ENCODE peak calls at places on chromosome 11, in seven cellular contexts. B is HCT116, F is GM23338, X is HepG2, G is Panc1, L is K562, J is SK-N-SH. U is an unnamed sample.
A peak's percentile ranks its signal among the peaks of the same experiment; 100 is the strongest.

GRCh38 chr11:130601141-130601540 is 152.7 kb downstream of the ADAMTS15 start:
- DNase-seq in B (no peak), F (peak; percentile 37), J (no peak), G (no peak), L (no peak), X (no peak), U (no peak)

GRCh38 chr11:59833602-59834001 is 11.7 kb downstream of the CBLIF start:
- DNase-seq in F (no peak), L (no peak), J (no peak), X (no peak), B (no peak), G (no peak), U (no peak)

GRCh38 chr11:93700830-93701229 is 39.3 kb downstream of the CEP295 start:
- DNase-seq in X (no peak), J (no peak), F (no peak), B (no peak), G (no peak), L (no peak), U (no peak)

GRCh38 chr11:38839076-38839475 is 2241.0 kb upstream of the RAG2 start:
- DNase-seq in L (no peak), G (no peak), B (no peak), X (no peak), J (no peak), F (no peak), U (no peak)

GRCh38 chr11:14499178-14499559 is 442 bp downstream of the COPB1 start:
- DNase-seq in L (peak; percentile 54), F (peak; percentile 56), J (no peak), G (no peak), X (peak; percentile 12), B (no peak), U (no peak)

GRCh38 chr11:126414615-126415014 is 59.1 kb downstream of the ST3GAL4 start:
- DNase-seq in G (no peak), B (no peak), F (no peak), L (no peak), X (no peak), J (no peak), U (no peak)

GRCh38 chr11:17767301-17767885 is 32.8 kb downstream of the KCNC1 start:
- DNase-seq in J (no peak), F (no peak), G (no peak), X (no peak), B (no peak), L (no peak), U (no peak)

GRCh38 chr11:20201231-20201630 is 41.0 kb upstream of the DBX1 start:
- DNase-seq in X (no peak), G (no peak), J (no peak), F (peak; percentile 67), B (no peak), L (no peak), U (no peak)

DNA sequence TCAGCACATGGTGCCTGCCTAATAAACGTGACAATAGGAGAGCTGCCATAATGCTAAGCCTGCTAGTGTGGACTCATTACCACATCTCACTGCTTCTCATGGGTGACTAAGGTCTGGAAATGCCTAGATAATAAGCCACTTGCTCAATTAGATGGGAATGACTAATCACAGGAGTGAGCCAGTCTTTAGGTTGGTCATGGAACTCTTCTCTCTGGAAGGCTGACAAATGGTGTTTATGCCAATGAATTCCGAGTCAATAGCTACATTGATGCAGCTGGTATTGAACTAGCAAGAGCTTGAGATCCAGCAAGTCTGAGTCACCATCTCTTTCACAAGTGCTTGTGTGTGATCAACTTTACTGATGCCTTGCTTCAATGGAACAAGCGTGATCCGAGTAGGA is 334.9 kb downstream of the OPCML start:
- DNase-seq in L (no peak), J (no peak), F (no peak), G (no peak), B (no peak), X (no peak), U (no peak)
- TF ChIP-seq REST in L (no peak), J (no peak), F (no peak), G (no peak), B (no peak), X (no peak), U (no peak)

DNA sequence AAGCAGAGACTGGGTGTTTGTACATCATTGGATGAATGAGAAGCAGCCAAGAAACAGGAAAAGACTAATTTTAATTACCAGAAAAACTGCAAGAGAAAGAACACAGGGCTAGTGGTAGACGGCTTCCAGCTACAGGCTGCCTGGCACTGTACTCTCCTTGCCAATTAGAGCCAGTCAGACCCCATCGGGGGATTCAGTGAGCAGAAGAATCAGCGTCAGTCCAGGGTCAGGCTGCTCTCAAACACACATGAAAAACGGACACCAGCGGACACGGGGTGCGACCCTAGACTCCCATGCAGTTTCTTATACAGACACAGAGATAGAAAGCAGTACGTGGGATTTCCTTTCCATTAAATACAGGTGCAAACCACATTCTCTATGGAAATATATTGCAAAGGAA is 1.1 kb upstream of the CNTN5 start:
- DNase-seq in B (no peak), F (no peak), J (peak; percentile 4), X (no peak), L (no peak), G (no peak), U (no peak)
- H3K27me3 ChIP-seq in B (no peaks in the 10 kb centered on the region), F (peaks cover 29% of the 10 kb centered on the region), J (peaks cover 9% of the 10 kb centered on the region), X (peaks cover 2% of the 10 kb centered on the region), L (no peaks in the 10 kb centered on the region), G (peaks cover 44% of the 10 kb centered on the region), U (peaks cover 19% of the 10 kb centered on the region)

DNA sequence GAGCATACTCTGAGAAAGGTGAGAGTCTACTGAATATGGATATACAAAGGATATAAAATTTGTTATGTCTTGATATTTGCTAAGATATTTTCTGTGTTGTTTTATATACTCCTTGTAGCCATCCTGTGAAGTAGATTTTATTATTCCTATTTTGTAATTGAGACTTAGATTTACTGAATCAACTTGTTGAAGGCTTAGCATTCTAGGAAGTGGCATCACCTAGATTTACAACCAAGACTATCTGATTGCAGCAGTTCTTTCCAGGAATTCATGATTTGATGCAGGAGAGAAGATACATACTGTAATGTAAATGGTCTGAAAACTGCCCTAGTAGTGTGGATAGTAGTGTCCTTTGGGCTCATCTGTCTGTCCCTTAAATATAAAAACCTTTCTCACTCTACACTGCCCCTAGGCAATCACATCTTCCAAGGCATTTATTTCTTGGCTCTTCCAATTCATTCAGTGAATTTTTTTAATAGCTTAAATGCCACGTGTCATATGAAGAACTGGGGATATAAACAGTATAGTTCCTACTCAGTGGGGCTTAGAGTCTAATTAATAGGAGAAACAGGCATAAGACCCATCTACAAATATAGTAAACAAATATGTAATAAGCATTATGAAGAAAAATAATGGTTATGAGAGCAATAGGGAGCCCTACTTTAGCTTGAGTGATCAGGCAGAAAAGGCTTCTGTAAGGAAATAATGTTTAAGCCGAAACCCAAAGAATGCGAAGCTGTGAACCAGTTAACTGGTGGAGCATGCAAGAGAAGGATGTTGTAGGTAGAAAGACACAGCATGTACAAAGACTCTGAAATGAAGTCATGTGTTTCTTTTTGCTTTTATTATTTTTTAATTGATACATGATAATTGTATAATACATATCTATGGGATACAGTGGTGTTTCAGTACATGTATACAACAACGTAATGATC is 13.6 kb downstream of the IPO7 start:
- DNase-seq in B (no peak), J (no peak), F (no peak), L (no peak), G (no peak), X (no peak), U (no peak)
- TF ChIP-seq REST in B (no peak), J (no peak), F (no peak), L (no peak), G (no peak), X (no peak), U (no peak)

GRCh38 chr11:114274637-114275036 is 21.6 kb upstream of the NNMT start:
- DNase-seq in L (no peak), G (no peak), J (no peak), X (no peak), B (no peak), F (no peak), U (no peak)
- H3K27me3 ChIP-seq in L (peaks cover 27% of the 10 kb centered on the region), G (peaks cover 30% of the 10 kb centered on the region), J (peaks cover 56% of the 10 kb centered on the region), X (peaks cover 4% of the 10 kb centered on the region), B (peaks cover 40% of the 10 kb centered on the region), F (no peaks in the 10 kb centered on the region), U (peaks cover 21% of the 10 kb centered on the region)

DNA sequence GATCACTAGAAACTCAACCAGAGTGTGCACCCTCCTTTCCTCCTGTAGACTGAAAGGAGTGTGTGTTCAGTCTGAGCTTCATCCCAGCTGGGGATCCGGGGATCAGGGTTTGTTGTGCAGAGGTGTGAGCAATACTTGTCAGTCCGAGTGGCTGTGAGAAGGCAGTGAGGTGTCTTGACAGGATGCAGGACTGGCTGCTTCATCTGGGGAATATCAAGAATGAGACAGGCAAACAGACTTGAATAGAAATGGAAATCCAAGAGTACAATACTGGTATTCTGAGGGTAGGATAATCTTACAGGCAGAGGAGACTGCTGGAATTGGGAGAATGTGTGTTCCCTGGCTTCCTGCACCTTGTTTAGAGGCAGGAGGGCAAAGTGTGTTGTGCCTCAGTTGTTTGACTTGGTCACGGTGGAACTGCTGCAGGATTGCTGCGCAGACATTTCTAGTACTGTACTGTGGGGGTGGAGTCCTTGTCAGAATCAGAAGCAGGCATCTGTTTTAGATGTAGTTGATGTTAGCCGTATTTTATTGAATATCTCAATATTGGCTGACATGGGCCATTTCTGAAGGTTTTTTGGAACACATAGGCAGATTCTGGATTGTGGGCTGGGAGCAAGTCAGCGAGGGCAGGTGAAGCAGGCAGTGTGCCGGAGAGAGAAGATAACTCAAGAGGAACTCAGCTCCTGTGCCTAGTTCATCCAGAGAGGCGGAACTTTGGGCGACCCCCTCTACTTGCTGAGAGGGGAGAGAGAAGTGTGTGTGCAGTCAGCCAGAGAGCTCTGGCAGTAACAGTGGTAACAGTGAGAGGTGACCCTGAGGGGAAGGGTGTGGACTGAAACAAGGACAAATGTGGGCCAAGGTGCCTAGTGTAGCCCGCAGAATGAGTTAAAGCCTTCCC is 27.1 kb upstream of the GRK2 start:
- DNase-seq in X (no peak), L (no peak), J (no peak), F (no peak), G (no peak), B (no peak), U (no peak)
- TF ChIP-seq REST in X (no peak), L (no peak), J (no peak), F (no peak), G (no peak), B (no peak), U (no peak)

U was measured in HL-60.